ENCODE peak calls at places on chromosomes 13 and 19, in four cellular contexts. One of them, this sample, is unnamed.

GRCh38 chr19:35249848-35250711 is 1.3 kb downstream of the LSR start:
- DNase-seq in AG04450: no peak
- DNase-seq in iris pigment epithelial cell: no peak
- DNase-seq in astrocyte of the spinal cord: no peak
- DNase-seq in this sample: no peak

GRCh38 chr13:20175907-20176652 is 15.2 kb upstream of the GJA3 start:
- DNase-seq in AG04450: no peak
- DNase-seq in iris pigment epithelial cell: no peak
- DNase-seq in astrocyte of the spinal cord: no peak
- DNase-seq in this sample: no peak

GRCh38 chr13:78978381-78978998 is 319.5 kb upstream of the OBI1 start:
- DNase-seq in astrocyte of the spinal cord: peak; percentile 64
- DNase-seq in iris pigment epithelial cell: peak; percentile 70
- DNase-seq in AG04450: peak; percentile 29
- DNase-seq in this sample: peak; percentile 37

GRCh38 chr19:55232284-55232597 is 3.7 kb upstream of the TMEM86B start:
- DNase-seq in iris pigment epithelial cell: no peak
- DNase-seq in AG04450: no peak
- DNase-seq in astrocyte of the spinal cord: no peak
- DNase-seq in this sample: no peak

GRCh38 chr13:44120814-44121505 is 241.3 kb downstream of the LACC1 start:
- DNase-seq in astrocyte of the spinal cord: no peak
- DNase-seq in AG04450: no peak
- DNase-seq in iris pigment epithelial cell: no peak
- DNase-seq in this sample: no peak

GRCh38 chr19:30428281-30428680 is 56.1 kb downstream of the ZNF536 start:
- DNase-seq in AG04450: no peak
- DNase-seq in astrocyte of the spinal cord: no peak
- DNase-seq in iris pigment epithelial cell: no peak
- DNase-seq in this sample: no peak

GRCh38 chr13:64758520-64758919 is 2471.6 kb downstream of the PCDH9 start:
- DNase-seq in astrocyte of the spinal cord: peak; percentile 7
- DNase-seq in iris pigment epithelial cell: no peak
- DNase-seq in AG04450: no peak
- DNase-seq in this sample: no peak

GRCh38 chr19:19410553-19411550 is 5.4 kb downstream of the GATAD2A start:
- DNase-seq in iris pigment epithelial cell: no peak
- DNase-seq in astrocyte of the spinal cord: no peak
- DNase-seq in AG04450: no peak
- DNase-seq in this sample: no peak

GRCh38 chr13:48486836-48487235 is 46.0 kb downstream of the RCBTB2 start:
- DNase-seq in iris pigment epithelial cell: no peak
- DNase-seq in AG04450: no peak
- DNase-seq in astrocyte of the spinal cord: no peak
- DNase-seq in this sample: no peak

GRCh38 chr19:35558400-35559280 is 4.8 kb downstream of the ATP4A start:
- DNase-seq in iris pigment epithelial cell: no peak
- DNase-seq in astrocyte of the spinal cord: no peak
- DNase-seq in AG04450: no peak
- DNase-seq in this sample: no peak

GRCh38 chr19:49441210-49441959 is at the start of gene SLC17A7:
- DNase-seq in astrocyte of the spinal cord: no peak
- DNase-seq in AG04450: no peak
- DNase-seq in iris pigment epithelial cell: no peak
- DNase-seq in this sample: no peak

GRCh38 chr19:34363094-34363493 is 1.9 kb upstream of the GPI start:
- DNase-seq in AG04450: no peak
- DNase-seq in astrocyte of the spinal cord: no peak
- DNase-seq in iris pigment epithelial cell: no peak
- DNase-seq in this sample: no peak

GRCh38 chr13:48600374-48601364 is 53.1 kb upstream of the CYSLTR2 start:
- DNase-seq in astrocyte of the spinal cord: peak; percentile 87
- DNase-seq in AG04450: peak; percentile 16
- DNase-seq in iris pigment epithelial cell: peak; percentile 86
- DNase-seq in this sample: peak; percentile 49

GRCh38 chr19:40374084-40374483 is 15.9 kb downstream of the HIPK4 start:
- DNase-seq in iris pigment epithelial cell: no peak
- DNase-seq in AG04450: no peak
- DNase-seq in astrocyte of the spinal cord: no peak
- DNase-seq in this sample: no peak

GRCh38 chr13:44516771-44517170 is 59.4 kb downstream of the TSC22D1 start:
- DNase-seq in iris pigment epithelial cell: no peak
- DNase-seq in astrocyte of the spinal cord: peak; percentile 13
- DNase-seq in AG04450: no peak
- DNase-seq in this sample: no peak

GRCh38 chr19:31274266-31274963 is 74.8 kb downstream of the TSHZ3 start:
- DNase-seq in AG04450: no peak
- DNase-seq in astrocyte of the spinal cord: no peak
- DNase-seq in iris pigment epithelial cell: no peak
- DNase-seq in this sample: no peak

GRCh38 chr19:13234518-13234917 is 84.3 kb downstream of the IER2 start:
- DNase-seq in iris pigment epithelial cell: peak; percentile 11
- DNase-seq in astrocyte of the spinal cord: peak; percentile 16
- DNase-seq in AG04450: no peak
- DNase-seq in this sample: no peak

GRCh38 chr19:16527971-16528521 is 14.2 kb downstream of the CHERP start:
- DNase-seq in iris pigment epithelial cell: peak; percentile 23
- DNase-seq in AG04450: no peak
- DNase-seq in astrocyte of the spinal cord: no peak
- DNase-seq in this sample: no peak

GRCh38 chr19:44762033-44762432 is 13.5 kb downstream of the BCL3 start:
- DNase-seq in astrocyte of the spinal cord: no peak
- DNase-seq in AG04450: no peak
- DNase-seq in iris pigment epithelial cell: no peak
- DNase-seq in this sample: no peak

GRCh38 chr13:65710514-65710913 is 1519.6 kb downstream of the PCDH9 start:
- DNase-seq in iris pigment epithelial cell: peak; percentile 3
- DNase-seq in AG04450: no peak
- DNase-seq in astrocyte of the spinal cord: no peak
- DNase-seq in this sample: no peak

GRCh38 chr13:79128158-79128557 is 277.9 kb downstream of the RBM26 start:
- DNase-seq in AG04450: no peak
- DNase-seq in iris pigment epithelial cell: peak; percentile 75
- DNase-seq in astrocyte of the spinal cord: peak; percentile 87
- DNase-seq in this sample: peak; percentile 92

GRCh38 chr13:87570669-87571068 is 100.5 kb upstream of the SLITRK5 start:
- DNase-seq in astrocyte of the spinal cord: no peak
- DNase-seq in AG04450: no peak
- DNase-seq in iris pigment epithelial cell: no peak
- DNase-seq in this sample: no peak

GRCh38 chr13:101065314-101065713 is 351.0 kb downstream of the NALCN start:
- DNase-seq in iris pigment epithelial cell: no peak
- DNase-seq in AG04450: no peak
- DNase-seq in astrocyte of the spinal cord: peak; percentile 69
- DNase-seq in this sample: no peak

GRCh38 chr13:94917814-94918213 is 205.5 kb upstream of the SOX21 start:
- DNase-seq in astrocyte of the spinal cord: peak; percentile 8
- DNase-seq in AG04450: no peak
- DNase-seq in iris pigment epithelial cell: peak; percentile 6
- DNase-seq in this sample: no peak

GRCh38 chr19:31527443-31527842 is 178.2 kb upstream of the TSHZ3 start:
- DNase-seq in AG04450: no peak
- DNase-seq in iris pigment epithelial cell: no peak
- DNase-seq in astrocyte of the spinal cord: no peak
- DNase-seq in this sample: no peak

GRCh38 chr13:94829801-94830200 is 117.5 kb upstream of the SOX21 start:
- DNase-seq in iris pigment epithelial cell: no peak
- DNase-seq in AG04450: no peak
- DNase-seq in astrocyte of the spinal cord: no peak
- DNase-seq in this sample: no peak

GRCh38 chr13:29654807-29655547 is 59.5 kb upstream of the SLC7A1 start:
- DNase-seq in astrocyte of the spinal cord: peak; percentile 60
- DNase-seq in iris pigment epithelial cell: peak; percentile 3
- DNase-seq in AG04450: no peak
- DNase-seq in this sample: peak; percentile 66

GRCh38 chr19:4062576-4063368 is 3.9 kb downstream of the ZBTB7A start:
- DNase-seq in iris pigment epithelial cell: no peak
- DNase-seq in astrocyte of the spinal cord: no peak
- DNase-seq in AG04450: no peak
- DNase-seq in this sample: no peak

GRCh38 chr13:49295231-49295630 is 47.5 kb downstream of the CDADC1 start:
- DNase-seq in iris pigment epithelial cell: no peak
- DNase-seq in astrocyte of the spinal cord: no peak
- DNase-seq in AG04450: no peak
- DNase-seq in this sample: no peak